ENCODE peak calls at places on chromosomes 16 and 17, in five cellular contexts. One of them, this sample, is unnamed.

GRCh38 chr16:89121691-89122321 is 28.2 kb downstream of the ACSF3 start:
- DNase-seq in neural crest cell: no peak
- DNase-seq in HTR-8/SVneo: no peak
- DNase-seq in fibroblast of gingiva: no peak
- DNase-seq in amniotic stem cell: no peak
- DNase-seq in this sample: no peak

GRCh38 chr16:67036323-67036741 is 7.4 kb downstream of the CBFB start:
- DNase-seq in neural crest cell: no peak
- DNase-seq in HTR-8/SVneo: no peak
- DNase-seq in fibroblast of gingiva: peak; percentile 70
- DNase-seq in amniotic stem cell: no peak
- DNase-seq in this sample: no peak

GRCh38 chr16:51140112-51140511 is 11.0 kb downstream of the SALL1 start:
- DNase-seq in neural crest cell: no peak
- DNase-seq in HTR-8/SVneo: no peak
- DNase-seq in fibroblast of gingiva: no peak
- DNase-seq in amniotic stem cell: no peak
- DNase-seq in this sample: no peak

GRCh38 chr17:6648181-6648580 is 3.2 kb downstream of the MED31 start:
- DNase-seq in neural crest cell: no peak
- DNase-seq in HTR-8/SVneo: no peak
- DNase-seq in fibroblast of gingiva: no peak
- DNase-seq in amniotic stem cell: no peak
- DNase-seq in this sample: no peak

GRCh38 chr17:59093702-59094231 is 12.9 kb downstream of the TRIM37 start:
- DNase-seq in neural crest cell: no peak
- DNase-seq in HTR-8/SVneo: peak; percentile 91
- DNase-seq in fibroblast of gingiva: peak; percentile 88
- DNase-seq in amniotic stem cell: peak; percentile 73
- DNase-seq in this sample: peak; percentile 87

GRCh38 chr16:31350275-31351005 is 4.5 kb upstream of the ITGAX start:
- DNase-seq in neural crest cell: no peak
- DNase-seq in HTR-8/SVneo: no peak
- DNase-seq in fibroblast of gingiva: no peak
- DNase-seq in amniotic stem cell: no peak
- DNase-seq in this sample: no peak

GRCh38 chr16:2172688-2173335 is 17.2 kb downstream of the TRAF7 start:
- DNase-seq in neural crest cell: no peak
- DNase-seq in HTR-8/SVneo: no peak
- DNase-seq in fibroblast of gingiva: no peak
- DNase-seq in amniotic stem cell: no peak
- DNase-seq in this sample: no peak

GRCh38 chr16:66143422-66143821 is 223.1 kb upstream of the CDH5 start:
- DNase-seq in neural crest cell: no peak
- DNase-seq in HTR-8/SVneo: no peak
- DNase-seq in fibroblast of gingiva: no peak
- DNase-seq in amniotic stem cell: no peak
- DNase-seq in this sample: no peak

GRCh38 chr16:11082108-11082859 is 137.9 kb downstream of the CLEC16A start:
- DNase-seq in neural crest cell: no peak
- DNase-seq in HTR-8/SVneo: no peak
- DNase-seq in fibroblast of gingiva: no peak
- DNase-seq in amniotic stem cell: no peak
- DNase-seq in this sample: no peak

GRCh38 chr16:28292731-28293588 is 635 bp downstream of the SBK1 start:
- DNase-seq in neural crest cell: peak; percentile 40
- DNase-seq in HTR-8/SVneo: no peak
- DNase-seq in fibroblast of gingiva: no peak
- DNase-seq in amniotic stem cell: no peak
- DNase-seq in this sample: no peak

GRCh38 chr17:14741516-14741915 is 440.6 kb downstream of the HS3ST3B1 start:
- DNase-seq in neural crest cell: no peak
- DNase-seq in HTR-8/SVneo: no peak
- DNase-seq in fibroblast of gingiva: peak; percentile 38
- DNase-seq in amniotic stem cell: no peak
- DNase-seq in this sample: no peak

This sample was measured in AG09319.